ENCODE peak calls at places on chromosome 5, in four cellular contexts. X is IMR-90, I is trophoblast cell, O is mesenchymal stem cell. Z is an unnamed sample.

GRCh38 chr5:172633403-172633970 is 7.6 kb upstream of the NEURL1B start:
- DNase-seq in X (no peak), I (no peak), O (no peak), Z (no peak)

GRCh38 chr5:89081360-89081759 is 198.4 kb upstream of the MEF2C start:
- DNase-seq in O (no peak), I (no peak), X (no peak), Z (no peak)

GRCh38 chr5:56838409-56839039 is 23.2 kb downstream of the MAP3K1 start:
- DNase-seq in I (peak), X (peak), O (peak), Z (no peak)

GRCh38 chr5:159864885-159865622 is 51.2 kb upstream of the ADRA1B start:
- DNase-seq in X (peak), O (no peak), I (no peak), Z (no peak)

GRCh38 chr5:174173766-174174165 is 128.3 kb downstream of the NSG2 start:
- DNase-seq in X (no peak), O (no peak), I (no peak), Z (no peak)

GRCh38 chr5:97100486-97100885 is 41.9 kb downstream of the LIX1 start:
- DNase-seq in O (peak), I (no peak), X (peak), Z (no peak)

GRCh38 chr5:137822158-137822764 is 45.4 kb upstream of the MYOT start:
- DNase-seq in X (peak), O (peak), I (peak), Z (peak)

GRCh38 chr5:168920019-168920813 is 341.0 kb upstream of the PANK3 start:
- DNase-seq in I (peak), X (no peak), O (no peak), Z (no peak)

GRCh38 chr5:147391781-147392180 is 118.1 kb downstream of the DPYSL3 start:
- DNase-seq in O (peak), X (peak), I (peak), Z (no peak)

GRCh38 chr5:135185461-135186075 is 151.5 kb upstream of the PITX1 start:
- DNase-seq in I (peak), O (peak), X (peak), Z (no peak)

GRCh38 chr5:173330856-173331206 is 2.6 kb upstream of the STC2 start:
- DNase-seq in O (no peak), X (no peak), I (no peak), Z (no peak)

GRCh38 chr5:112878760-112879159 is 17.7 kb downstream of the SRP19 start:
- DNase-seq in I (peak), X (peak), O (peak), Z (no peak)

GRCh38 chr5:130136300-130136699 is 232.0 kb downstream of the CHSY3 start:
- DNase-seq in I (no peak), X (no peak), O (no peak), Z (no peak)

GRCh38 chr5:28648108-28648507 is 1609.7 kb upstream of the CDH9 start:
- DNase-seq in X (no peak), O (no peak), I (peak), Z (no peak)

GRCh38 chr5:60497706-60498500 is 202.1 kb downstream of the DEPDC1B start:
- DNase-seq in O (peak), X (peak), I (no peak), Z (no peak)

GRCh38 chr5:22649076-22649475 is 204.1 kb downstream of the CDH12 start:
- DNase-seq in X (no peak), I (no peak), O (no peak), Z (no peak)

GRCh38 chr5:117945261-117945660 is 1043.1 kb downstream of the DTWD2 start:
- DNase-seq in X (no peak), I (no peak), O (no peak), Z (no peak)

GRCh38 chr5:180172447-180173197 is 36.4 kb downstream of the RASGEF1C start:
- DNase-seq in O (no peak), I (no peak), X (no peak), Z (no peak)

GRCh38 chr5:82674718-82675117 is 396.6 kb upstream of the RPS23 start:
- DNase-seq in X (no peak), I (no peak), O (no peak), Z (no peak)

GRCh38 chr5:96714951-96715451 is 52.8 kb downstream of the CAST start:
- DNase-seq in O (peak), I (peak), X (peak), Z (no peak)

GRCh38 chr5:44814761-44815160 is 6.0 kb downstream of the MRPS30 start:
- DNase-seq in O (no peak), I (no peak), X (no peak), Z (no peak)

GRCh38 chr5:44808435-44809214 is at the start of gene MRPS30:
- DNase-seq in I (peak), O (peak), X (peak), Z (peak)

GRCh38 chr5:44807269-44807668 is 1.5 kb upstream of the MRPS30 start:
- DNase-seq in O (no peak), I (no peak), X (no peak), Z (no peak)

GRCh38 chr5:44809956-44810276 is 1.2 kb downstream of the MRPS30 start:
- DNase-seq in O (no peak), X (no peak), I (no peak), Z (no peak)

GRCh38 chr5:44809215-44809955 is 638 bp downstream of the MRPS30 start:
- DNase-seq in X (peak), O (peak), I (peak), Z (no peak)
- H4K91ac ChIP-seq in X (peak), O (peak), I (peak), Z (peak)

GRCh38 chr5:1661831-1662558 is 137.6 kb downstream of the MRPL36 start:
- DNase-seq in O (no peak), X (no peak), I (no peak), Z (no peak)
- H3K4ac ChIP-seq in O (no peak), X (no peak), I (no peak), Z (no peak)

DNA sequence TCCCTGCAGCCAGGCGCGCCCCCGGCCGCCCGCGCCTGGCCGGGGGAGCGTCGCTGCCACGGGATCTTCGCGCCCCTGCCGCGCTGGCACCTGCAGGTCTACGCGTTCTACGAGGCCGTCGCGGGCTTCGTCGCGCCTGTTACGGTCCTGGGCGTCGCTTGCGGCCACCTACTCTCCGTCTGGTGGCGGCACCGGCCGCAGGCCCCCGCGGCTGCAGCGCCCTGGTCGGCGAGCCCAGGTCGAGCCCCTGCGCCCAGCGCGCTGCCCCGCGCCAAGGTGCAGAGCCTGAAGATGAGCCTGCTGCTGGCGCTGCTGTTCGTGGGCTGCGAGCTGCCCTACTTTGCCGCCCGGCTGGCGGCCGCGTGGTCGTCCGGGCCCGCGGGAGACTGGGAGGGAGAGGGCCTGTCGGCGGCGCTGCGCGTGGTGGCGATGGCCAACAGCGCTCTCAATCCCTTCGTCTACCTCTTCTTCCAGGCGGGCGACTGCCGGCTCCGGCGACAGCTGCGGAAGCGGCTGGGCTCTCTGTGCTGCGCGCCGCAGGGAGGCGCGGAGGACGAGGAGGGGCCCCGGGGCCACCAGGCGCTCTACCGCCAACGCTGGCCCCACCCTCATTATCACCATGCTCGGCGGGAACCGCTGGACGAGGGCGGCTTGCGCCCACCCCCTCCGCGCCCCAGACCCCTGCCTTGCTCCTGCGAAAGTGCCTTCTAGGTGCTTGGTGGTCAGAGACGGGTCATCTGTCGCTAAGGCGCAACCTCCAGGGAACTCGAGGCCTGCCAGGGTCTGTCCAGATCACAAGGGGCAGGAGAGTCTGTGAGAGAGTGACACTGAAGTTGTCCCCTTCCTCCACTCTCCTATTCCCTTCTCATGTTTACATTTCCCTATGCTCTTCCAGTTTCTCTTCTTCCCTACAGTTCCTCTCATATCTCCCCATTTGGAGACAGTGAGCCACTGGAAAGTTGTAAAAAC is 1.3 kb downstream of the GPR150 start:
- DNase-seq in O (peak), X (no peak), I (peak), Z (no peak)
- H4K91ac ChIP-seq in O (peak), X (peak), I (no peak), Z (no peak)

DNA sequence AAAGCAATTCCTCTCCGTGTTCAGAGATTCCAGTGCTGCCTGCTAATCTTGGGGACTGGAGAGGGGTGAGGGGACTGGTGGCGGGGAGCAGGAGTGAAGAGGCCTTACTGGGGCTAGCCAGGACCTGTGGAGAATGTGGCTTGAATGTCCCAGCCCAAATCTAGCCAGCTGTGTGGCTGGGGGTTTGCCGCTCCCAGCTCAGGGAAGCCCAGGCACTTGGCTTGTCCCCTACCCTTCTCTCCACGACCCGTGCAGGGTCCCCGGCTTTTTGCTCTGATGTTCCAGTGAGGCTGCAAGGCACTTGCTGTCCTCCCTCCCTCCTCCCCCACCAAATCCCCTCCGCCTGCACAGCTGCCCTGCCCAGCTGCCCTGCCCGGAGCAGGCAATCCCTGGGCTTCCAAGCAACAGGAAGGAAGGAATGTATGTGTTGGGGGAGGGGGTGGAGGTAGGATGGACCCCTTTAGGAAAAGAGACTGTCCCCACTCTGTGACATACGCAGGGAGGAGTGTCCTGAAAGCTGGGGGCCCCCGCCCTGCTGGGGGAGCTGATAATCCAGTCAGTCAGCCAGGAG is 2.6 kb downstream of the N4BP3 start:
- DNase-seq in O (no peak), X (no peak), I (no peak), Z (no peak)
- H3K4ac ChIP-seq in O (no peak), X (no peak), I (no peak), Z (peak)

DNA sequence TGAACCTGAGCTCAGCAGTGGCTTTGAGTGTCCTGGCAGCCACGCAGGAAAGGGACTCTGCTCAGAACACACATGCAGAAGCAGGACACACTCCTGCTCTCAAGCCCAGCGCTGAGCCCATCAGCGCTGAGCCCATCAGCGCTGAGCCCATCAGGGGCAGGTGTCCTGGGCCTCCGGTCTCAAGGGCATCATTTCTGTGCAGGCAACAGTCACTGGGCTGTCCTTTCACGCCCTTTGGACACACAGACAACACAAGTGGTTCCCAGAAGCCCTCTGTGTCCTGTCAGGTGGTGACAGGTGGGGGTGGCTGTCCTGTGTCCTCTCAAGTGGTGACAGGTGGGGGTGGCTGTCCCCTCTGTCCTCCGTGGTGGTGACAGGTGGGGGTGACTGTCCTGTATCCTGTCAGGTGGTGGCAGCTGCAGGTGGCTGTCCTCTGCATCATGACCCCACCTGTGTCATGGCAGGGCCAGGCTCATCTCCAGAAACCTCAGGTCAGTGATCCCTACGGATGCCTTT is 39.0 kb upstream of the CLPTM1L start:
- DNase-seq in X (no peak), O (no peak), I (no peak), Z (no peak)
- H4K91ac ChIP-seq in X (no peak), O (no peak), I (no peak), Z (no peak)

DNA sequence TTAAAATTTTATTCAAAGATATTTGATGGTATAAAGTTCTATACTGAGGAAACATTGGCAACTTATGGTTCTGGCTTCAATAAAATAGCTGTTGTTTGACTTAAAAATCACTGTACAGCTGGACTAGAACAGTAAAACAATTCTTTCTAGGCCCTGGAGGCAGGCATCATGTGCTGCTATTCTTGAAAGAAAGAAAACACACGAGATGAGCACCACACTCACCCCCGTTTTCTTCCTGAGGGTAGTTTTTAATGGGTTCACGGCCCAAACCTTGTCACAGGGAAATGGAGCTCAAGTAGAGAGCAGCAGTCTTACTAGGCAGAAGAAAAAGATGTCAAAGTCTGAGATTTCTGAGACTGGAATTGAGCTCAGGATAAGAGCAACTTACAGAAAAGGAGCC is 68.0 kb downstream of the FSTL4 start:
- DNase-seq in O (no peak), X (no peak), I (no peak), Z (no peak)
- H3K4ac ChIP-seq in O (no peak), X (no peak), I (no peak), Z (no peak)

GRCh38 chr5:139637438-139638089 is 10.6 kb upstream of the CXXC5 start:
- DNase-seq in I (peak), X (peak), O (peak), Z (peak)
- H4K91ac ChIP-seq in I (peak), X (peak), O (peak), Z (peak)

Z was measured in H1.